ENCODE peak calls at places on chromosome 15, in ten cellular contexts. R is KBM-7; K is CD4-positive, alpha-beta memory T cell; I is heart right ventricle; L is ELR; U is heart left ventricle; T is NCI-H774; S is NCI-H460; H is AG09309; C is CD8-positive, alpha-beta T cell. A is an unnamed sample.

GRCh38 chr15:37933685-37934084 is 755 bp upstream of the TMCO5A start:
- DNase-seq in T (no peak), C (no peak), I (no peak), R (no peak), U (no peak), H (peak), K (no peak), S (no peak), L (peak), A (no peak)

GRCh38 chr15:70062321-70062956 is 35.3 kb downstream of the TLE3 start:
- DNase-seq in S (no peak), I (peak), T (no peak), U (peak), C (no peak), R (no peak), K (no peak), H (peak), L (peak), A (no peak)

GRCh38 chr15:101190196-101190595 is 61.7 kb downstream of the CHSY1 start:
- DNase-seq in C (no peak), I (no peak), L (no peak), S (no peak), R (no peak), H (no peak), T (no peak), K (no peak), U (no peak), A (no peak)

GRCh38 chr15:62569460-62570404 is 404.6 kb upstream of the C2CD4B start:
- DNase-seq in L (peak), T (peak), R (peak), I (peak), S (no peak), H (peak), C (no peak), K (no peak), U (peak), A (no peak)

GRCh38 chr15:79370716-79371115 is 59.8 kb downstream of the TMED3 start:
- DNase-seq in R (peak), K (no peak), S (no peak), I (no peak), C (no peak), U (no peak), L (no peak), H (peak), T (no peak), A (no peak)

GRCh38 chr15:98519767-98520166 is 128.6 kb upstream of the IGF1R start:
- DNase-seq in L (no peak), R (no peak), K (no peak), T (no peak), C (no peak), S (no peak), I (no peak), H (no peak), U (no peak), A (no peak)

GRCh38 chr15:65346856-65347598 is 30.8 kb downstream of the IGDCC3 start:
- DNase-seq in C (no peak), L (no peak), T (no peak), I (no peak), S (no peak), K (no peak), R (no peak), U (no peak), H (no peak), A (no peak)

GRCh38 chr15:93088981-93089854 is at the start of gene RGMA:
- DNase-seq in U (peak), S (no peak), T (no peak), C (no peak), H (no peak), L (no peak), K (no peak), R (no peak), I (peak), A (no peak)

GRCh38 chr15:58731756-58732535 is 17.6 kb downstream of the ADAM10 start:
- DNase-seq in U (no peak), I (no peak), H (no peak), T (no peak), S (no peak), C (no peak), R (no peak), K (no peak), L (peak), A (no peak)

GRCh38 chr15:45037936-45038335 is 14.9 kb downstream of the SORD start:
- DNase-seq in U (no peak), K (no peak), L (no peak), T (no peak), R (no peak), H (no peak), S (no peak), C (no peak), I (no peak), A (no peak)

GRCh38 chr15:78082106-78082742 is 4.7 kb upstream of the TBC1D2B start:
- DNase-seq in S (no peak), L (peak), H (no peak), I (no peak), U (no peak), R (no peak), T (no peak), K (no peak), C (no peak), A (no peak)

GRCh38 chr15:100627789-100628395 is 25.5 kb downstream of the ASB7 start:
- DNase-seq in I (no peak), T (peak), U (peak), R (peak), H (peak), S (peak), C (peak), L (peak), K (peak), A (peak)

GRCh38 chr15:73320619-73321180 is 48.1 kb downstream of the HCN4 start:
- DNase-seq in S (no peak), R (no peak), H (no peak), U (peak), L (no peak), T (no peak), I (no peak), C (no peak), K (no peak), A (no peak)

GRCh38 chr15:63556246-63556645 is 40.9 kb upstream of the FBXL22 start:
- DNase-seq in H (no peak), U (no peak), R (no peak), L (no peak), C (no peak), K (no peak), I (no peak), T (no peak), S (no peak), A (no peak)

GRCh38 chr15:76140069-76140454 is 80.3 kb downstream of the TMEM266 start:
- DNase-seq in S (no peak), K (no peak), U (peak), L (no peak), T (no peak), I (peak), C (no peak), R (no peak), H (no peak), A (no peak)

GRCh38 chr15:61700803-61701202 is 359.4 kb downstream of the VPS13C start:
- DNase-seq in L (no peak), U (no peak), S (no peak), K (no peak), R (no peak), C (no peak), I (no peak), H (no peak), T (no peak), A (no peak)

GRCh38 chr15:41558400-41559238 is at the start of gene TYRO3:
- DNase-seq in T (peak), H (no peak), S (peak), U (peak), R (peak), C (peak), L (peak), K (peak), I (peak), A (peak)

GRCh38 chr15:29528276-29528675 is 258.7 kb upstream of the NSMCE3 start:
- DNase-seq in T (no peak), C (no peak), L (no peak), U (no peak), K (no peak), R (no peak), S (no peak), H (no peak), I (no peak), A (no peak)

GRCh38 chr15:73244333-73244732 is 124.4 kb downstream of the HCN4 start:
- DNase-seq in U (no peak), C (no peak), R (peak), L (peak), H (no peak), T (no peak), S (peak), K (peak), I (no peak), A (no peak)

GRCh38 chr15:43513550-43513949 is 3.9 kb upstream of the MAP1A start:
- DNase-seq in R (no peak), I (no peak), K (no peak), H (no peak), L (peak), C (no peak), T (no peak), U (no peak), S (no peak), A (no peak)

GRCh38 chr15:99098426-99098825 is 6.5 kb upstream of the SYNM start:
- DNase-seq in R (no peak), C (no peak), T (no peak), I (no peak), H (no peak), S (no peak), K (no peak), U (no peak), L (no peak), A (no peak)

GRCh38 chr15:59594493-59594942 is 17.1 kb upstream of the GCNT3 start:
- DNase-seq in K (no peak), U (no peak), S (no peak), R (no peak), L (peak), C (no peak), H (peak), T (no peak), I (no peak), A (no peak)

GRCh38 chr15:80228959-80229610 is 22.9 kb downstream of the CTXND1 start:
- DNase-seq in C (no peak), U (no peak), L (peak), R (no peak), S (no peak), T (no peak), H (no peak), K (no peak), I (no peak), A (no peak)

GRCh38 chr15:88178631-88179030 is 77.9 kb downstream of the NTRK3 start:
- DNase-seq in C (no peak), T (no peak), K (no peak), L (no peak), U (no peak), S (no peak), R (no peak), H (no peak), I (no peak), A (no peak)

GRCh38 chr15:73127302-73127936 is 75.2 kb downstream of the NEO1 start:
- DNase-seq in H (no peak), T (no peak), C (no peak), R (peak), L (peak), K (no peak), I (no peak), U (no peak), S (peak), A (no peak)

GRCh38 chr15:58606577-58607080 is 142.9 kb downstream of the ADAM10 start:
- DNase-seq in H (no peak), R (no peak), C (no peak), L (no peak), T (no peak), I (no peak), K (no peak), U (no peak), S (no peak), A (no peak)

GRCh38 chr15:71599404-71600225 is 210.7 kb upstream of the NR2E3 start:
- DNase-seq in K (no peak), H (no peak), L (no peak), R (no peak), C (no peak), U (peak), T (no peak), S (no peak), I (peak), A (no peak)

GRCh38 chr15:83208357-83208661 is 686 bp upstream of the HDGFL3 start:
- DNase-seq in L (peak), I (no peak), S (no peak), K (no peak), H (no peak), T (no peak), C (no peak), R (no peak), U (no peak), A (no peak)

GRCh38 chr15:73927476-73928240 is 1.4 kb downstream of the LOXL1 start:
- DNase-seq in H (no peak), T (peak), S (peak), L (peak), U (peak), R (peak), K (peak), I (peak), C (peak), A (peak)

GRCh38 chr15:45115312-45115820 is 1.2 kb downstream of the DUOXA2 start:
- DNase-seq in I (no peak), C (no peak), K (no peak), S (no peak), H (no peak), U (no peak), R (no peak), L (no peak), T (no peak), A (no peak)

GRCh38 chr15:63420333-63420741 is 38.7 kb upstream of the CA12 start:
- DNase-seq in S (peak), U (no peak), C (no peak), T (no peak), I (no peak), K (no peak), H (no peak), R (peak), L (peak), A (no peak)

GRCh38 chr15:67133738-67134576 is 68.6 kb downstream of the SMAD3 start:
- DNase-seq in C (peak), T (no peak), R (no peak), K (peak), L (peak), H (no peak), I (no peak), U (peak), S (no peak), A (peak)

GRCh38 chr15:83747050-83747717 is 93.3 kb downstream of the ADAMTSL3 start:
- DNase-seq in I (no peak), R (peak), L (peak), T (no peak), H (no peak), K (no peak), C (no peak), S (no peak), U (peak), A (no peak)

GRCh38 chr15:44034933-44035624 is 160.0 kb downstream of the FRMD5 start:
- DNase-seq in C (no peak), T (no peak), R (no peak), L (peak), H (no peak), S (no peak), I (no peak), K (no peak), U (peak), A (no peak)

GRCh38 chr15:69979269-69979668 is 118.4 kb downstream of the TLE3 start:
- DNase-seq in L (peak), R (no peak), S (no peak), K (no peak), C (no peak), H (no peak), T (no peak), I (no peak), U (no peak), A (no peak)

GRCh38 chr15:66236806-66237205 is 16.7 kb downstream of the MEGF11 start:
- DNase-seq in L (no peak), R (no peak), I (no peak), C (no peak), T (no peak), S (no peak), H (no peak), K (no peak), U (no peak), A (no peak)

GRCh38 chr15:45307230-45307924 is 55.3 kb downstream of the SLC28A2 start:
- DNase-seq in I (no peak), U (no peak), C (no peak), L (peak), H (peak), K (no peak), R (peak), S (peak), T (no peak), A (no peak)

GRCh38 chr15:90871716-90872480 is 3.5 kb downstream of the FURIN start:
- DNase-seq in L (no peak), R (no peak), U (no peak), H (no peak), C (no peak), K (no peak), I (peak), T (no peak), S (no peak), A (no peak)

GRCh38 chr15:66748320-66748779 is 46.3 kb downstream of the SMAD6 start:
- DNase-seq in S (no peak), H (peak), R (no peak), C (no peak), U (no peak), K (no peak), T (no peak), L (peak), I (no peak), A (no peak)